ENCODE peak calls at places on chromosomes 1 and 21, in four cellular contexts. R, S, B and K are unnamed samples.

GRCh38 chr1:160206421-160207117 is 1.4 kb downstream of the PEA15 start:
- DNase-seq in R (no peak), S (no peak), B (no peak), K (no peak)

GRCh38 chr1:174964261-174964984 is 35.3 kb upstream of the CACYBP start:
- DNase-seq in R (peak; percentile 65), S (no peak), B (no peak), K (no peak)

GRCh38 chr1:64327119-64327518 is 123.7 kb downstream of the UBE2U start:
- DNase-seq in R (no peak), S (no peak), B (no peak), K (no peak)

GRCh38 chr1:156670791-156671190 is 6.4 kb downstream of the NES start:
- DNase-seq in R (no peak), S (no peak), B (peak; percentile 42), K (no peak)

GRCh38 chr1:37068897-37069296 is 34.6 kb upstream of the GRIK3 start:
- DNase-seq in R (no peak), S (no peak), B (no peak), K (no peak)

GRCh38 chr1:246608616-246609376 is 42.5 kb downstream of the CNST start:
- DNase-seq in R (no peak), S (peak; percentile 9), B (peak; percentile 83), K (no peak)

GRCh38 chr1:92994105-92994712 is 32.9 kb upstream of the DIPK1A start:
- DNase-seq in R (peak; percentile 84), S (peak; percentile 67), B (no peak), K (peak; percentile 87)

GRCh38 chr1:245575710-245576109 is 420.9 kb downstream of the KIF26B start:
- DNase-seq in R (no peak), S (no peak), B (no peak), K (no peak)

GRCh38 chr21:42672699-42673458 is 19.5 kb downstream of the PDE9A start:
- DNase-seq in R (no peak), S (no peak), B (no peak), K (no peak)

DNA sequence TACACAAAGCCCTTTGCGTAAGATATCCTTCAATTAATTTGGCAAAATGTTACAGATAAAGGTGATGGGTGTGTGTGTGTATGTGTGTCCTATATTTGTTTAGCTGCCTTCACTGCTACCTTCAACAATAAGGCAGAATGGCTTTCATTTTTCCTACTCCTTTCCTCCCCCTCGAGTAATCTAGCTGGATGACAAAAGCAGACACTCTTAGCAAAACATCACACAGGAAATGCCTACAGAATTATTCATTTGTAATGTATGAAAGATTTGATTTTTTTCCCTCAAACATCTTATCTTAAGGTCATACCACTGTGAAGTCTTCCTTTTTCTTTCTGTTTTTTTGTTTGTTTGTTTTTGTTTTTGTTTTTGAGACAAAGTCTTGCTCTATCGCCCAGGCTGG is 10.6 kb downstream of the PTPN22 start:
- DNase-seq in R (no peak), S (no peak), B (no peak), K (no peak)
- H3K4me3 ChIP-seq in R (no peak overlapping the region), S (no peak overlapping the region), B (no peak overlapping the region), K (no peak overlapping the region)

DNA sequence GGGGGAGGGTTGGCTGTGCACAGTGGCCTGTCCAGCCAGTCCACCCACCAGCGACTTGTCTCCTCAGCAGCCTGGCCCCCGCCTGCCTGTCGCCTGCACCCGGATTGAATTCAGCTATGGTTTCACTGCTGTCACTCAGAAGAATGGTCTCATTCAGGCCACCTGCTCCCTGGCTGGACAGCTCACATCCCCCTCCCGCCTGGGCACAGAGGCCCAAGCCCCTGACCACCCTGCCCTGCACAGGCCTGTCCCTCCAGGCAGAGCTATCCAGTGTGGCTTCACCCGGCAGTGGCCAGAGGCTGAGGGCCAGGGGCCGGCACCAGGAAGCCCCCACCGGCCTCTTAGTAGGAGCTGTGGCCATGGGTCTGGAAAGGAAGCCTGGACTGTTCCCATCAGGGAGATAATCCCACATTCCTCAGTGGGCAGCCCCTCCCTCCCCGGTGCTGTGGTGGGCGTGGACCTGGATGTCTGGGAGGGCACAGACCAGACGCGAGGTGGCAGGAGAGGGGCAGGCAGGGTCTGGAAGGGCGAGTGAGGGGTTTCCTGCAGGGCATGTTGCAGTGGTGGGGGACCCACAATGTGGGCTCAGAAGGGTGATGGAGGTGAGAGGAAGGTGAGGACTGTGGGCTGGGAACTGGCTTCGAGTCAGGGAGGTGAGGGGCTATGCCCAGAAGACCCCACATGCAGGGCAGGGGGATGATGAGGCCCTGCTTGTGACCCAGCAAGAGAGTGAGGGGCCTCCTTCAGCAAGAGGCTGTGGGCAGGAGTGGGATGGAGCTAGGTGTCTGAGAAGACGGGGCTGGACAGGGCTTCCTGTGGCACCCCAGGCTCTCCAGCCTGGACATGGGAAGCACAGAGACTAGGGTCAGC is 30.4 kb downstream of the WNT9A start:
- DNase-seq in R (no peak), S (no peak), B (peak; percentile 35), K (no peak)
- H3K4me3 ChIP-seq in R (no peak overlapping the region), S (no peak overlapping the region), B (no peak overlapping the region), K (no peak overlapping the region)

GRCh38 chr1:205592443-205593003 is 39.3 kb downstream of the ELK4 start:
- DNase-seq in R (no peak), S (no peak), B (no peak), K (no peak)
- H3K4me3 ChIP-seq in R (peak overlapping the region; percentile 30), S (peak overlapping the region; percentile 73), B (peak overlapping the region; percentile 53), K (no peak overlapping the region)

GRCh38 chr1:198639581-198640235 is 868 bp downstream of the PTPRC start:
- DNase-seq in R (no peak), S (no peak), B (no peak), K (no peak)

GRCh38 chr1:198643001-198643400 is 4.2 kb downstream of the PTPRC start:
- DNase-seq in R (no peak), S (no peak), B (no peak), K (no peak)

GRCh38 chr1:198641506-198641905 is 2.7 kb downstream of the PTPRC start:
- DNase-seq in R (peak; percentile 50), S (no peak), B (no peak), K (no peak)

GRCh38 chr1:198643827-198644226 is 5.0 kb downstream of the PTPRC start:
- DNase-seq in R (no peak), S (no peak), B (no peak), K (no peak)

DNA sequence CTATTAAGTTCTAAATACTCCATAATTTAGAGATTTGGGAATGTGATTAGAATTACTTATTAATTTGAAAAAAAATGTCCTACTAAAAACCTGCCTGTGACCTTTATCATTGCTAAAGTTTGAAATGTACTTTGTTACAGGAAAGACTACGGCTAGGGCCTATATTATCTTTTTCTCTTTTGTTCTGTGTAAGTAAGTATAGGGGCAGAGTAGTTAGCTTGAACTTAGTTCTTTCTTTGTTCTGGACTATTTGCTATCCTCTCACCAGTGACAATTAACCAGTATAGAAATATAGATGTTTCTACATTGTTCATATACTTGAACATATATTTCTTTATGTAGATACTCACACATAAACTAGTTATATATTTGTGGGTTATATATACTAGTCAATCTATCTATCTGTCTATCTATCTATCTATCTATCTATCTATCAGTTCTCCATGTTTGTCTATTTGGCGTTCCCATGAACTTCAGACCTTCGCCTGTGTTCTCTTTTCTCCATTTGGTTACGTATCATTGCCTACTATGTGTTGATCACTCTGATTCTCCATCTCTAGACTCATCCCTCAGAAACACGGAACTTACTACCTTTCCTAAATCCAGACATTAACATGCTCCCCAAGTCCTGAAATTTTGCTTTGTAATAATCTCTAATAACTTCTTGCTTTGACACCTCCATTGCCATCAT is 3.3 kb downstream of the PTPRC start:
- DNase-seq in R (no peak), S (no peak), B (no peak), K (no peak)
- H3K4me3 ChIP-seq in R (peak overlapping the region; percentile 100), S (peak overlapping the region; percentile 49), B (peak overlapping the region; percentile 9), K (peak overlapping the region; percentile 73)

GRCh38 chr1:57591854-57592253 is 168.0 kb upstream of the DAB1 start:
- DNase-seq in R (no peak), S (no peak), B (no peak), K (no peak)
- H3K4me3 ChIP-seq in R (no peak overlapping the region), S (no peak overlapping the region), B (no peak overlapping the region), K (no peak overlapping the region)

GRCh38 chr1:98211271-98211840 is 290.5 kb upstream of the DPYD start:
- DNase-seq in R (no peak), S (no peak), B (no peak), K (no peak)
- H3K4me3 ChIP-seq in R (no peak overlapping the region), S (no peak overlapping the region), B (no peak overlapping the region), K (no peak overlapping the region)

GRCh38 chr21:34129971-34130597 is 56.7 kb downstream of the MRPS6 start:
- DNase-seq in R (no peak), S (no peak), B (no peak), K (peak; percentile 58)
- H3K4me3 ChIP-seq in R (peak overlapping the region; percentile 55), S (peak overlapping the region; percentile 57), B (peak overlapping the region; percentile 50), K (peak overlapping the region; percentile 17)

GRCh38 chr1:184141481-184141880 is 90.0 kb downstream of the TSEN15 start:
- DNase-seq in R (no peak), S (no peak), B (no peak), K (no peak)

GRCh38 chr1:184143449-184143848 is 91.9 kb downstream of the TSEN15 start:
- DNase-seq in R (no peak), S (no peak), B (no peak), K (no peak)

GRCh38 chr1:184150776-184151531 is 99.4 kb downstream of the TSEN15 start:
- DNase-seq in R (no peak), S (no peak), B (peak; percentile 59), K (no peak)

GRCh38 chr1:184146202-184146601 is 94.7 kb downstream of the TSEN15 start:
- DNase-seq in R (no peak), S (no peak), B (no peak), K (no peak)

DNA sequence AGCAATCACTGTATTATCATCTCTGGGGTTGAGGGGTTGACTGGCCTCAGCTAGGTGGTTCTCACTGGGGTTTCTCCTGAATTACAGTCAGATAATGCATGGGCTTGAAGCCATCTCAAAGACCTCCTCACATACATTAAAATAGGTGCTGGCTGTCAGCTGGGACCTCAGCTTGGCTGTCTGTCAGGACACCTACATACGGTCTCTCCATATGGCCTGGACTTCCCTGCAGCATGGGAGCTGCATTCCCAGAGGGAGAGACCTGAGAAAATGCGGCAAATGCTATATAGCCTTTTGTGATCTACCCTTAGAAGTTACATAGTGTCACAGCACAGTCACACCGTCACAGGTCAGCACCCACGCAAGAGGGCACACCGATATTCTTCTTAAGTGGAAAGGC is 93.6 kb downstream of the TSEN15 start:
- DNase-seq in R (no peak), S (no peak), B (no peak), K (no peak)
- H3K4me3 ChIP-seq in R (no peak overlapping the region), S (no peak overlapping the region), B (no peak overlapping the region), K (no peak overlapping the region)

GRCh38 chr1:1063945-1064831 is 9.9 kb downstream of the RNF223 start:
- DNase-seq in R (peak; percentile 74), S (no peak), B (peak; percentile 77), K (no peak)
- H3K4me3 ChIP-seq in R (no peak overlapping the region), S (no peak overlapping the region), B (peak overlapping the region; percentile 18), K (no peak overlapping the region)

DNA sequence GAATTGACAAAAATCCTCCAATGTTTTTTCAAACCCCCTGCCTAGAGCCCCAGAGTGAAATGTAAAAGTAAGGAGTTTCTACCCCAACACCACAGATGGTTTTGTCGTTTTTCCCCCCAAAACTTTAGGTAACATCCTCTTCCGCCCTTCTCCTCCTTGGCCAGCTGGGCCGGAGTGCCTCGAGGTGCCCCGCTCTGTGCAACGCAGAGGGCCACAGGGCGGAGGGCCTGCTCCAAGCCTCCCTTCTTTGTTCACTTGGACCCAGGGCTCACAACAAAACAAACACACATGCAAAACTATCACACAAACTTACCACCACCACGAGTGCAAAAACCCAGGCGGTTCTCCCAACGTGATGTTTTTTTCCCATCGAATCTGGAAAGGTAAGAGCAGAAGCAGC is 1.9 kb downstream of the SSBP3 start:
- DNase-seq in R (no peak), S (no peak), B (peak; percentile 41), K (no peak)
- H3K4me3 ChIP-seq in R (peak overlapping the region; percentile 26), S (peak overlapping the region; percentile 96), B (peak overlapping the region; percentile 91), K (no peak overlapping the region)